ENCODE peak calls at places on chromosomes 7 and 10, in four cellular contexts. D, Y, S and W are unnamed samples. For H3K36me3, the result is how much of the 10 kb centered on the place peaks cover.

GRCh38 chr7:91266931-91267557 is 2.8 kb downstream of the FZD1 start:
- DNase-seq in D (no peak), Y (no peak), S (no peak), W (no peak)

GRCh38 chr7:1703475-1704325 is 33.6 kb downstream of the ELFN1 start:
- DNase-seq in D (no peak), Y (peak), S (no peak), W (no peak)

GRCh38 chr7:3272691-3273141 is 28.3 kb upstream of the SDK1 start:
- DNase-seq in D (no peak), Y (no peak), S (no peak), W (no peak)

GRCh38 chr7:39749177-39749576 is 125.8 kb downstream of the RALA start:
- DNase-seq in D (no peak), Y (no peak), S (no peak), W (no peak)

GRCh38 chr7:94250984-94251383 is 143.7 kb upstream of the COL1A2 start:
- DNase-seq in D (no peak), Y (no peak), S (no peak), W (no peak)

GRCh38 chr10:78516236-78516635 is 482.6 kb downstream of the RPS24 start:
- DNase-seq in D (no peak), Y (no peak), S (no peak), W (no peak)

GRCh38 chr7:80725181-80725611 is 86.8 kb downstream of the CD36 start:
- DNase-seq in D (no peak), Y (no peak), S (no peak), W (no peak)

GRCh38 chr10:91054325-91054724 is 133.4 kb upstream of the ANKRD1 start:
- DNase-seq in D (no peak), Y (no peak), S (no peak), W (peak)

GRCh38 chr7:2258661-2259365 is 16.8 kb downstream of the NUDT1 start:
- DNase-seq in D (no peak), Y (peak), S (no peak), W (no peak)

GRCh38 chr10:10067644-10068043 is 950.0 kb upstream of the CELF2 start:
- DNase-seq in D (no peak), Y (no peak), S (no peak), W (no peak)

GRCh38 chr10:17851611-17852010 is 42.5 kb downstream of the MRC1 start:
- DNase-seq in D (no peak), Y (no peak), S (no peak), W (no peak)

GRCh38 chr10:71448146-71448545 is 51.4 kb downstream of the CDH23 start:
- DNase-seq in D (no peak), Y (no peak), S (no peak), W (no peak)

GRCh38 chr10:26486985-26487850 is 49.1 kb downstream of the APBB1IP start:
- DNase-seq in D (peak), Y (no peak), S (peak), W (peak)

GRCh38 chr7:5701085-5701914 is 80.2 kb downstream of the RNF216 start:
- DNase-seq in D (no peak), Y (no peak), S (no peak), W (no peak)

GRCh38 chr10:126186746-126187145 is 201.5 kb downstream of the ADAM12 start:
- DNase-seq in D (no peak), Y (no peak), S (no peak), W (no peak)

GRCh38 chr7:155365146-155365874 is 67.6 kb downstream of the INSIG1 start:
- DNase-seq in D (no peak), Y (peak), S (no peak), W (no peak)
- H3K4me3 ChIP-seq in D (no peak), Y (no peak), S (no peak), W (no peak)

DNA sequence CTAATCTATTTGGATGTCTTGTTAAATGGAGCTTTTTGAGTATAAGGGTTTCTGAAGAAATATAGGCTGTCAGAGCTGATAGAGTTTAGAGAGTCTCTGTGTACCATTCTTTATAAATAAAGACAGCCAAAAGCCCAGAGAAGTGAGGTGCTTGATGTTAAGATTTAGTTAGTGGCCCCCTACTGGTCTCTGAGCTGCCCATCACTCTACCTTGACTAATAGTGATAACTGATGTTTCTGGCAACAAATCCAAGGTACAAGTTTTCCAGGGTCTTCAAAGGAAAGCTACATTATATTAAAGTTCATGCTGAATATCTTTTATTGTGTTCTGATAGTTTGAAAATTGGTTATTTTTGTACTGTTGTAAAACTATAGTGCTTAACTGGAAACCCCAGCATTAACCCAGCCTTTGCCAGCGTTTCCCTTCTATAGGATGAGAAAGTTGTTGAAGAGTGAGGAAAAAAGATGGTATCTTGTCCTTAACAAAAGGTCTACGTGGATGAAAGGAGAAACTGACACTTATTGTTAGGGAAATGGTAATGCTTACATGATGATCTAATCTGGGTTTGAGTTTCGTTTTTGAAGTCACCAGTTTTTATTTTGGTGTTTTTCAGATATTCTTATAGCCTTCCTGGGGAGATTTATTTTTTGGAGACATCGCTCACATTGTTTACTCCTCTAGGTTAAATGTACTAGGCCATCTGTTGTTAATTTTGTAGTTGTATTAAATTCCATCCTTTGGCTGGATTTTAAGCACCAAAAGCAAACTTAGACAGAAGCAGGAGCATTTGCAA is 79.0 kb downstream of the AUTS2 start:
- DNase-seq in D (no peak), Y (no peak), S (no peak), W (no peak)
- TF ChIP-seq CTCF in D (no peak), Y (peak), S (no peak), W (peak)

DNA sequence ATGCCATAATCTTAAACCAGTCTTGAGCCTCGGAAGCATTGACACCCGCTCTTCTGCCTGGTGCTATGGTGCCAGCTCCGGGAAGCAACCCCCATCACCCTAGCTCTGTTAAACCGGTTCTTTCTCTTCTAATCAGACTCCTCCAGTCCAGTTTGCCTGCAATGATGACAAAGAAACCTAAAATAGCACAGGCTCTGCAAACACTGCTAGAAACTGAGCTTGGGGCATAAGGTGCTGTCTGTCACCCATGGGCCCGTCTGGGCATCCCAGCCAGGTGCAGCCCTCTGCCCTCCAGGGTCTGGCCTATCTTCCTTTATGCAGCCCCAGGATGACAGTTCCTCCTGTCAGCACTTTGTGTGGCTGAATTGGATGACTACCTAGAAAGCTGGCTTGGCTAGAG is 14.2 kb upstream of the CAMK2G start:
- DNase-seq in D (no peak), Y (no peak), S (no peak), W (no peak)
- H3K36me3 ChIP-seq in D (under half), Y (under half), S (under half), W (under half)

DNA sequence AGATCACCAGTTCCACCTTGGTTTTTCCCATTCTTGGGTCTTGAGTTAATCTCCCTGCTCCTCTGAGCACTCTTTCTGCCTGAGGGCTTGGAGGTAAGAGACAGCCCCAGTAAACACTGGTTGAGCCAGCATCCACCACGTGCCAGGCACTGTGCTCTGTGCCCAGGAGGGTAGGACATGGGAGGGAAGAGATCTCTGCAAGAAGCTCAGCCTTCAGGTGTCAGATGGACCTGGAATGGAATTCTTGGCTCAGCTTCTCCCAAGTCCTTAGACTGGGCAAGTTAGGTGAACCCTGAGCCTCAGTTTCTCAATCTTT is 2.5 kb downstream of the ZYX start:
- DNase-seq in D (no peak), Y (no peak), S (no peak), W (no peak)
- H3K4me3 ChIP-seq in D (peak), Y (peak), S (peak), W (no peak)

GRCh38 chr7:44308741-44309270 is 16.6 kb downstream of the CAMK2B start:
- DNase-seq in D (no peak), Y (peak), S (no peak), W (no peak)

GRCh38 chr7:44306608-44307007 is 18.8 kb downstream of the CAMK2B start:
- DNase-seq in D (no peak), Y (no peak), S (no peak), W (no peak)

GRCh38 chr7:44305564-44306507 is 19.6 kb downstream of the CAMK2B start:
- DNase-seq in D (no peak), Y (no peak), S (no peak), W (no peak)

GRCh38 chr7:44307905-44308740 is 17.3 kb downstream of the CAMK2B start:
- DNase-seq in D (no peak), Y (peak), S (no peak), W (peak)

DNA sequence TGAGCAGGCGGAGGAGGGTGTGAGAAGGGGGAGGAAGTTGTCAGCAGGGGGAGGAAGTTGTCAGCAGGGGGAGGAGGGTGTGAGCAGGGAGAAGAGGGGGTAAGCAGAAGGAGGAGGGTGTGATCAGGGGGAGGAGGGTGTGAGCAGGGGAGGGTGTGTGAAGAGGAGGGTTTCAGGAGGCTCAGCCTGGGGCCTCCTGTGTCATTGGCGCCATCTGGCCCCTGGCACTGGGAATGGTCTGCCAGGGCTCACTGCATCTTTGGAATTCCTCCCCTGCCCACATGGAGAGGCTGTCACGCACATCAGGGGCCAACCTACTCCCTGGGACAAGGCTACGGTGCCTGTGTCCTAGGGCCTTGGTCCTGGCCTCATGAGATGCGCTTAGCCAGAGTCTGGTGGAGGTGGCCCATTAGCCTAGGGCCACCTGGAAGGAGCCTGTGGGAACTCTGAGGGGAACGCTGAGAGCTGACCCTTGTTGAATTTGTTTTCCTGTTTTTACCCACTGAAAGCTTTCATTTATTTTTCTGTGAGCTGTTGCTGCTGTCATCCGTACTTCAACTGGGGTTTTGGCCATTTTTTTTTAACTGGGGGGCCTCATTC is 18.0 kb downstream of the CAMK2B start:
- DNase-seq in D (no peak), Y (peak), S (no peak), W (peak)
- TF ChIP-seq CTCF in D (no peak), Y (peak), S (no peak), W (no peak)

GRCh38 chr7:128845987-128846386 is 15.8 kb downstream of the FLNC start:
- DNase-seq in D (no peak), Y (no peak), S (no peak), W (no peak)
- H3K36me3 ChIP-seq in D (under half), Y (half or more), S (half or more), W (under half)

GRCh38 chr10:1063232-1063862 is 7.2 kb downstream of the WDR37 start:
- DNase-seq in D (no peak), Y (no peak), S (no peak), W (no peak)
- H3K4me3 ChIP-seq in D (no peak), Y (no peak), S (no peak), W (no peak)